ENCODE peak calls at places on chromosomes 5 and 9, in five cellular contexts. One of them, this sample, is unnamed.

GRCh38 chr9:33884856-33885701 is 68.1 kb downstream of the UBE2R2 start:
- DNase-seq in EL: peak; percentile 46
- DNase-seq in fibroblast of the conjunctiva: no peak
- DNase-seq in heart left ventricle: peak; percentile 60
- DNase-seq in GM23248: peak; percentile 28
- DNase-seq in this sample: peak; percentile 80

GRCh38 chr5:16673241-16673998 is 56.6 kb upstream of the RETREG1 start:
- DNase-seq in EL: no peak
- DNase-seq in fibroblast of the conjunctiva: no peak
- DNase-seq in heart left ventricle: no peak
- DNase-seq in GM23248: no peak
- DNase-seq in this sample: no peak

GRCh38 chr9:36788534-36788933 is 215.8 kb downstream of the MELK start:
- DNase-seq in EL: no peak
- DNase-seq in fibroblast of the conjunctiva: no peak
- DNase-seq in heart left ventricle: no peak
- DNase-seq in GM23248: peak; percentile 6
- DNase-seq in this sample: no peak

GRCh38 chr5:131848662-131849061 is 51.8 kb upstream of the FNIP1 start:
- DNase-seq in EL: no peak
- DNase-seq in fibroblast of the conjunctiva: no peak
- DNase-seq in heart left ventricle: no peak
- DNase-seq in GM23248: peak; percentile 0
- DNase-seq in this sample: no peak

GRCh38 chr5:892390-893136 is at the start of the genes BRD9 and TRIP13:
- DNase-seq in EL: peak; percentile 84
- DNase-seq in fibroblast of the conjunctiva: peak; percentile 22
- DNase-seq in heart left ventricle: peak; percentile 87
- DNase-seq in GM23248: peak; percentile 95
- DNase-seq in this sample: no peak

GRCh38 chr9:98430535-98430934 is 175.1 kb upstream of the TBC1D2 start:
- DNase-seq in EL: peak; percentile 41
- DNase-seq in fibroblast of the conjunctiva: no peak
- DNase-seq in heart left ventricle: peak; percentile 41
- DNase-seq in GM23248: peak; percentile 50
- DNase-seq in this sample: no peak

GRCh38 chr5:129382921-129383672 is 77.0 kb upstream of the ADAMTS19 start:
- DNase-seq in EL: peak; percentile 3
- DNase-seq in fibroblast of the conjunctiva: no peak
- DNase-seq in heart left ventricle: no peak
- DNase-seq in GM23248: no peak
- DNase-seq in this sample: no peak

GRCh38 chr5:43193171-43193951 is 1.3 kb downstream of the NIM1K start:
- DNase-seq in EL: peak; percentile 90
- DNase-seq in fibroblast of the conjunctiva: peak; percentile 96
- DNase-seq in heart left ventricle: no peak
- DNase-seq in GM23248: peak; percentile 99
- DNase-seq in this sample: peak; percentile 55

GRCh38 chr5:72210913-72211670 is 103.8 kb downstream of the MAP1B start:
- DNase-seq in EL: peak; percentile 87
- DNase-seq in fibroblast of the conjunctiva: no peak
- DNase-seq in heart left ventricle: peak; percentile 66
- DNase-seq in GM23248: peak; percentile 87
- DNase-seq in this sample: peak; percentile 51

GRCh38 chr5:171579162-171579561 is 159.7 kb downstream of the FGF18 start:
- DNase-seq in EL: no peak
- DNase-seq in fibroblast of the conjunctiva: no peak
- DNase-seq in heart left ventricle: peak; percentile 79
- DNase-seq in GM23248: no peak
- DNase-seq in this sample: no peak

GRCh38 chr5:42454216-42454995 is 31.2 kb downstream of the GHR start:
- DNase-seq in EL: no peak
- DNase-seq in fibroblast of the conjunctiva: no peak
- DNase-seq in heart left ventricle: peak; percentile 40
- DNase-seq in GM23248: no peak
- DNase-seq in this sample: no peak

GRCh38 chr9:36441966-36442365 is 41.9 kb upstream of the RNF38 start:
- DNase-seq in EL: peak; percentile 11
- DNase-seq in fibroblast of the conjunctiva: no peak
- DNase-seq in heart left ventricle: no peak
- DNase-seq in GM23248: no peak
- DNase-seq in this sample: no peak

GRCh38 chr5:151805414-151806225 is 33.9 kb downstream of the G3BP1 start:
- DNase-seq in EL: peak; percentile 48
- DNase-seq in fibroblast of the conjunctiva: no peak
- DNase-seq in heart left ventricle: no peak
- DNase-seq in GM23248: peak; percentile 76
- DNase-seq in this sample: no peak

GRCh38 chr9:18604971-18605370 is 131.0 kb downstream of the ADAMTSL1 start:
- DNase-seq in EL: no peak
- DNase-seq in fibroblast of the conjunctiva: no peak
- DNase-seq in heart left ventricle: no peak
- DNase-seq in GM23248: no peak
- DNase-seq in this sample: no peak